ENCODE peak calls at places on chromosomes 7 and 10, in nine cellular contexts. O is endodermal cell; M is astrocyte of the cerebellum; H is activated effector memory CD4-positive, alpha-beta T cell treated with anti-CD3 and anti-CD28 coated beads, Interleukin-2, amount 50 U/mL, for 16 hours; W is cardiac muscle cell; G is prostate gland; J is mesothelial cell of epicardium; K is NT2/D1; F is activated gamma-delta T cell treated with anti-CD3 and anti-CD28 coated beads, Interleukin-2, amount 50 U/mL, for 16 hours. U is an unnamed sample.

GRCh38 chr7:44587843-44588711 is 6.0 kb upstream of the TMED4 start:
- DNase-seq in G (peak), K (no peak), M (peak), F (peak), O (no peak), J (no peak), H (peak), W (peak), U (no peak)

GRCh38 chr10:79313911-79314439 is 33.3 kb upstream of the PPIF start:
- DNase-seq in H (no peak), F (no peak), J (no peak), G (no peak), O (no peak), W (no peak), K (no peak), M (no peak), U (no peak)

GRCh38 chr10:60962946-60963345 is 19.0 kb upstream of the RHOBTB1 start:
- DNase-seq in O (no peak), M (peak), K (no peak), F (no peak), H (no peak), J (no peak), G (no peak), W (no peak), U (no peak)

GRCh38 chr7:27560706-27561235 is 101.9 kb downstream of the HIBADH start:
- DNase-seq in K (no peak), O (no peak), W (no peak), G (no peak), J (no peak), F (no peak), M (peak), H (no peak), U (no peak)

GRCh38 chr10:59624951-59625350 is 84.7 kb downstream of the SLC16A9 start:
- DNase-seq in J (no peak), G (no peak), M (no peak), K (no peak), H (no peak), O (no peak), W (no peak), F (no peak), U (no peak)

GRCh38 chr10:122323941-122324675 is 50.4 kb upstream of the PLEKHA1 start:
- DNase-seq in H (no peak), G (no peak), M (no peak), F (no peak), K (no peak), J (no peak), W (no peak), O (no peak), U (no peak)

GRCh38 chr7:93429563-93429962 is 145.0 kb downstream of the CALCR start:
- DNase-seq in J (no peak), G (no peak), F (no peak), W (no peak), O (no peak), H (no peak), K (no peak), M (no peak), U (no peak)

GRCh38 chr7:134750083-134751062 is 29.1 kb upstream of the CALD1 start:
- DNase-seq in F (peak), H (peak), J (no peak), O (peak), G (peak), W (peak), M (no peak), K (peak), U (no peak)

GRCh38 chr10:127934383-127934782 is 27.5 kb downstream of the PTPRE start:
- DNase-seq in F (no peak), W (no peak), G (no peak), J (no peak), H (no peak), O (no peak), K (no peak), M (no peak), U (no peak)

GRCh38 chr7:122303971-122304603 is 463 bp downstream of the FEZF1 start:
- DNase-seq in M (no peak), O (peak), J (no peak), G (no peak), H (no peak), K (no peak), F (no peak), W (peak), U (no peak)

U was measured in D721Med.